ENCODE peak calls at places on chromosomes 12 and 14, in five cellular contexts. A, M, H, W and D are unnamed samples. For H3K27me3 and H3K36me3, the result is how much of the 10 kb centered on the place peaks cover.

GRCh38 chr12:90801776-90802175 is 153.2 kb downstream of the CCER1 start:
- DNase-seq in A (peak), M (no peak), H (no peak), W (no peak), D (peak)

GRCh38 chr12:47095446-47096236 is 15.9 kb upstream of the AMIGO2 start:
- DNase-seq in W (no peak), A (peak), M (no peak), H (no peak), D (peak)

GRCh38 chr14:99389171-99389826 is 91.4 kb downstream of the SETD3 start:
- DNase-seq in W (no peak), H (peak), A (peak), M (peak), D (peak)

GRCh38 chr14:25537846-25538455 is 488.0 kb upstream of the STXBP6 start:
- DNase-seq in M (peak), A (peak), H (no peak), W (no peak), D (peak)

GRCh38 chr14:96304956-96305355 is 48.9 kb downstream of the BDKRB1 start:
- DNase-seq in A (no peak), M (no peak), W (no peak), H (no peak), D (no peak)

GRCh38 chr12:6333566-6333965 is 8.3 kb downstream of the TNFRSF1A start:
- DNase-seq in W (no peak), A (peak), H (peak), M (no peak), D (no peak)

GRCh38 chr12:58268080-58268479 is 326.7 kb downstream of the ATP23 start:
- DNase-seq in H (no peak), W (no peak), A (peak), M (no peak), D (no peak)

GRCh38 chr14:85300119-85300518 is 229.8 kb upstream of the FLRT2 start:
- DNase-seq in M (no peak), A (no peak), W (no peak), H (no peak), D (no peak)

GRCh38 chr12:120369476-120370342 is 745 bp upstream of the MSI1 start:
- DNase-seq in M (no peak), H (no peak), A (no peak), W (no peak), D (no peak)
- H3K4me3 ChIP-seq in M (peak), H (no peak), A (no peak), W (no peak), D (peak)

GRCh38 chr12:83320350-83320749 is 633.6 kb downstream of the TMTC2 start:
- DNase-seq in W (no peak), A (no peak), M (no peak), H (no peak), D (no peak)

GRCh38 chr12:83321971-83322370 is 635.3 kb downstream of the TMTC2 start:
- DNase-seq in A (no peak), H (no peak), W (no peak), M (no peak), D (no peak)

GRCh38 chr12:83322816-83323215 is 636.1 kb downstream of the TMTC2 start:
- DNase-seq in A (no peak), M (no peak), H (no peak), W (no peak), D (no peak)

GRCh38 chr12:83318386-83318971 is 631.8 kb downstream of the TMTC2 start:
- DNase-seq in H (no peak), W (no peak), A (peak), M (no peak), D (peak)

DNA sequence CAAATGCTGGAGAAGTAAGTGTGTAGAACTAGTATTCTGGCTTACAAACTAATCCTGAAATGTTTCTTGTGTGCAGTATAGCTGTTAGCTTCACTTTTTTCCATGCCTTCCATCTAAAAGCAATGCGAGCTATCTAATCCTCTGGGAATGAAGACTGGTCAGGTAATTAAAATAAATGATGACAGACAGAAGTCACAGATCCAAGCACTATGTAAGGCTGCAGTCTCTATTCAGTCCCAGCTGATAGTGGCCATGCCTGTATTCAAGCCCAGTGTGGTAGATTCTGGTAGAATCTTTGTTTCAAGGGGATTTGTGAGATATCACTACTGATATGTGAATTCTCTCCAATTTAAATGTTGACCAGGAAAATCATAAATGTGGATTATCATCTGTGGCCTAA is 637.2 kb downstream of the TMTC2 start:
- DNase-seq in H (no peak), W (no peak), A (no peak), M (no peak), D (no peak)
- H3K27me3 ChIP-seq in H (under half), W (under half), A (under half), M (under half), D (under half)

GRCh38 chr12:121011820-121012219 is 4.5 kb downstream of the C12orf43 start:
- DNase-seq in M (no peak), W (no peak), A (no peak), H (no peak), D (no peak)

GRCh38 chr12:121013715-121014114 is 2.6 kb downstream of the C12orf43 start:
- DNase-seq in A (no peak), M (no peak), W (no peak), H (no peak), D (no peak)

GRCh38 chr12:121008347-121009098 is 7.8 kb downstream of the C12orf43 start:
- DNase-seq in H (no peak), M (no peak), W (no peak), A (no peak), D (no peak)

GRCh38 chr12:121010860-121011259 is 5.4 kb downstream of the C12orf43 start:
- DNase-seq in W (no peak), H (no peak), A (no peak), M (no peak), D (no peak)

GRCh38 chr12:121009744-121010143 is 6.5 kb downstream of the C12orf43 start:
- DNase-seq in A (peak), H (no peak), W (no peak), M (peak), D (peak)
- H3K36me3 ChIP-seq in A (under half), H (under half), W (under half), M (under half), D (under half)

GRCh38 chr12:108104657-108105056 is 24.4 kb upstream of the WSCD2 start:
- DNase-seq in H (no peak), W (no peak), A (no peak), M (no peak), D (no peak)

GRCh38 chr12:108103517-108103916 is 25.6 kb upstream of the WSCD2 start:
- DNase-seq in W (no peak), H (no peak), A (no peak), M (no peak), D (no peak)

GRCh38 chr12:108109954-108110353 is 19.1 kb upstream of the WSCD2 start:
- DNase-seq in A (no peak), M (no peak), W (no peak), H (no peak), D (no peak)

GRCh38 chr12:108107293-108107692 is 21.8 kb upstream of the WSCD2 start:
- DNase-seq in W (no peak), H (no peak), A (no peak), M (no peak), D (no peak)

GRCh38 chr12:108106599-108106998 is 22.5 kb upstream of the WSCD2 start:
- DNase-seq in A (no peak), M (no peak), W (no peak), H (no peak), D (no peak)
- H3K4me3 ChIP-seq in A (no peak), M (no peak), W (no peak), H (no peak), D (no peak)

DNA sequence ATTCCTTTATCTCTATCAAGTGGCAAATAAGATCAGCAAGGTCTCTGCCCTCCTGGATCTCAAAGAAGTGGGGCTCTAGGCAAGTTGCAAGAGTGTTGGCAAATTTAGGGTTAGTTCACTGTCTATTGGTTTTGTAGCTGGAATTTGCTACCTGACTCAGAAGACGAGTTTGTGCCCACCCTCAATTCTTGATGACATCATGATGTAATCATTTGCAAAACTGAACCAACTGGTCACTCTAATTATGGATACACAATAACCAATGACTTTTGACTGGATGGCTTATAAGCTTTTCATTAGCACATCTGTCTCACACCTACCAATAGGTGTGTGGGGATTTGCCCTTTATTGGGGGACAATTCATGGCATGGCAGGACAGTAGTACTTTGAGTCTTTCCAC is 4.6 kb downstream of the TMEM233 start:
- DNase-seq in H (no peak), A (no peak), W (no peak), M (no peak), D (no peak)
- H3K27me3 ChIP-seq in H (under half), A (under half), W (under half), M (half or more), D (under half)

GRCh38 chr12:69350002-69350626 is 1.9 kb downstream of the LYZ start:
- DNase-seq in W (no peak), M (no peak), H (no peak), A (no peak), D (no peak)
- H3K36me3 ChIP-seq in W (under half), M (under half), H (under half), A (under half), D (under half)

GRCh38 chr12:27974735-27975221 is 2.2 kb upstream of the PTHLH start:
- DNase-seq in A (no peak), M (no peak), H (no peak), W (no peak), D (no peak)

GRCh38 chr12:27973487-27973890 is 956 bp upstream of the PTHLH start:
- DNase-seq in W (no peak), M (no peak), A (peak), H (no peak), D (no peak)

GRCh38 chr12:27979145-27979544 is 6.6 kb upstream of the PTHLH start:
- DNase-seq in H (no peak), W (no peak), A (peak), M (no peak), D (no peak)

GRCh38 chr12:27972721-27973120 is at the start of gene PTHLH:
- DNase-seq in M (no peak), A (peak), H (no peak), W (no peak), D (no peak)

GRCh38 chr12:27975222-27976136 is 2.9 kb upstream of the PTHLH start:
- DNase-seq in M (no peak), A (peak), W (no peak), H (no peak), D (peak)
- H3K4me3 ChIP-seq in M (no peak), A (peak), W (no peak), H (no peak), D (peak)

GRCh38 chr14:102903889-102904512 is 18.5 kb upstream of the AMN start:
- DNase-seq in W (no peak), M (no peak), A (no peak), H (no peak), D (no peak)
- H3K27me3 ChIP-seq in W (under half), M (under half), A (under half), H (under half), D (under half)

DNA sequence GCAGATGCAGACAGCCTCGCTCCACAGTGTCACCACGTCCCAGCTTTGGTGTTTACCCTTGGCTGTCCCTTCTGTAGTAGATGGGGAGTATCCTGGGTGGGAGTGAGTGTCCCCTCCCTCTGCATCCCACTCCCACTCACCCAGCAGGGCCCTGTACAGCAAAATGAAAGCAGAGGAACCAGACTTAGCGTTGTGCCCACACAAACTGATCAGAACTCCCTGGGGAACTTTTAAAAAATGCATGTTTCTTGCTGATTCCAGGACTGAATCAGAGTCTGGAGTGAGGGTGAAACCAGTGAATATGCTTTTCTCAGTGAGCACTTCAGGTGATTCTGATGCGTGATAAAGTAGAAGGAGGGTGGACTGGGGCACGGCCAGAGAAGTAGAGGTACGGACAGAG is 2.9 kb downstream of the ACVRL1 start:
- DNase-seq in M (no peak), H (no peak), A (peak), W (no peak), D (no peak)
- H3K36me3 ChIP-seq in M (under half), H (under half), A (under half), W (under half), D (under half)